ENCODE peak calls at places on chromosomes 6 and 20, in six cellular contexts. W is GM23248, Q is fibroblast of lung, F is hepatocyte, K is MM.1S, E is mammary epithelial cell. A is an unnamed sample.

GRCh38 chr6:39314273-39314790 is at the start of gene KCNK17:
- DNase-seq in W (no peak), Q (no peak), F (no peak), K (no peak), E (no peak), A (no peak)

GRCh38 chr6:42742116-42742894 is 3.6 kb downstream of the TBCC start:
- DNase-seq in W (peak), Q (peak), F (no peak), K (no peak), E (peak), A (no peak)

GRCh38 chr20:18773566-18773965 is 40.0 kb upstream of the SCP2D1 start:
- DNase-seq in W (no peak), Q (no peak), F (no peak), K (no peak), E (no peak), A (peak)

GRCh38 chr20:32560989-32561830 is 23.9 kb downstream of the NOL4L start:
- DNase-seq in W (peak), Q (no peak), F (peak), K (no peak), E (no peak), A (no peak)

GRCh38 chr6:133855994-133856393 is 32.9 kb upstream of the TCF21 start:
- DNase-seq in W (no peak), Q (no peak), F (no peak), K (no peak), E (no peak), A (no peak)

GRCh38 chr20:10553326-10553984 is 118.3 kb downstream of the SLX4IP start:
- DNase-seq in W (peak), Q (peak), F (peak), K (peak), E (peak), A (peak)

GRCh38 chr6:85436408-85436807 is 13.5 kb upstream of the NT5E start:
- DNase-seq in W (peak), Q (peak), F (no peak), K (no peak), E (no peak), A (no peak)

GRCh38 chr6:113979930-113980329 is 9.0 kb upstream of the HDAC2 start:
- DNase-seq in W (no peak), Q (no peak), F (no peak), K (no peak), E (no peak), A (no peak)

GRCh38 chr20:25471020-25471419 is 63.5 kb downstream of the GINS1 start:
- DNase-seq in W (no peak), Q (no peak), F (no peak), K (no peak), E (no peak), A (no peak)

GRCh38 chr20:29763821-29764511 is 1493.5 kb upstream of the DEFB115 start:
- DNase-seq in W (no peak), Q (no peak), F (no peak), K (no peak), E (no peak), A (no peak)

GRCh38 chr6:125714431-125715090 is 34.9 kb upstream of the HEY2 start:
- DNase-seq in W (no peak), Q (no peak), F (no peak), K (peak), E (no peak), A (no peak)

GRCh38 chr20:13022401-13023170 is 13.8 kb downstream of the SPTLC3 start:
- DNase-seq in W (peak), Q (peak), F (peak), K (no peak), E (peak), A (no peak)

GRCh38 chr20:11067359-11067758 is 393.6 kb upstream of the JAG1 start:
- DNase-seq in W (peak), Q (no peak), F (no peak), K (no peak), E (no peak), A (no peak)

GRCh38 chr6:92779758-92780157 is 639.6 kb downstream of the EPHA7 start:
- DNase-seq in W (peak), Q (peak), F (peak), K (no peak), E (peak), A (peak)
- H3K4me2 ChIP-seq in W (no peak), Q (no peak), F (no peak), K (no peak), E (no peak), A (no peak)

GRCh38 chr6:31178143-31179041 is 7.9 kb upstream of the POU5F1 start:
- DNase-seq in W (no peak), Q (no peak), F (no peak), K (no peak), E (no peak), A (no peak)

GRCh38 chr6:31179042-31179386 is 8.5 kb upstream of the POU5F1 start:
- DNase-seq in W (no peak), Q (no peak), F (no peak), K (no peak), E (no peak), A (no peak)

GRCh38 chr6:31175961-31176360 is 5.5 kb upstream of the POU5F1 start:
- DNase-seq in W (peak), Q (peak), F (no peak), K (no peak), E (peak), A (no peak)

GRCh38 chr6:31179896-31180295 is 9.4 kb upstream of the POU5F1 start:
- DNase-seq in W (no peak), Q (no peak), F (no peak), K (no peak), E (no peak), A (no peak)

GRCh38 chr6:31180500-31180899 is 10.0 kb upstream of the POU5F1 start:
- DNase-seq in W (no peak), Q (peak), F (no peak), K (peak), E (no peak), A (no peak)
- H2AFZ ChIP-seq in W (no peak), Q (no peak), F (no peak), K (peak), E (no peak), A (no peak)

DNA sequence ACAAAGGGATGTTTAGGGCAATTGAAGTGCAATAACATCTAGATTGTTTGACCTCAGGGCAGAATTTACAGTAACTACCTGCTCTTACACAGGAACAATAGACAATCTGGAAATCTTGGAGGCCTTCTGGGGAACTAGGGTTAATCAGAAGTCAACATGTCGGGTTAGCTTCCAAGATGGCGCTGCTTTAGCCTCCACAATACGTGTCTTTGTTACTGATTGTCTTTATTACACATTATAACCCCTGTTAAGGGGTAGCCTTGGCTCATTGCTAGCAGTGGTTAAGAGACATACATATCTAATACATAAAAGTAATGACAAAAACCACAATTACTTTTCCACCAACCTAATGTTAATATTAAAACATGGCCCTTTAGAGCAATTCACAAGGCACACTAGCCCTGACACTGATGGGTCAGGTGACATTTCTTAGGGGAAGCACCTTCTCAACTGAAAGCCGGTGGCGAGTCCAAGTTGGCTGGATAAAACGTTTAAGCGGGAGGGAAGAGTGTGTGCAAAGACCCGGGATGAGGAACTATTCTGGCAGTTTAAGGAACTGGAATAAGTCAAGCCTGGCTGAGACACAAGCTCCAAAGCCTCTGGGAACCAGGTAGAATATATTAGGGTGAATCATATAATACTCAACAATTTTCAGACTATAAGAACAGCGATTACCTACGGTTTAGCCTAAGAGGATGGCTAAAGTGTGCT is 236.9 kb downstream of the BCAS1 start:
- DNase-seq in W (no peak), Q (no peak), F (no peak), K (no peak), E (no peak), A (no peak)
- H3K4me2 ChIP-seq in W (no peak), Q (no peak), F (no peak), K (no peak), E (no peak), A (no peak)

GRCh38 chr20:35302421-35303335 is 10.5 kb upstream of the FAM83C start:
- DNase-seq in W (no peak), Q (peak), F (peak), K (no peak), E (peak), A (no peak)
- H2AFZ ChIP-seq in W (no peak), Q (no peak), F (no peak), K (no peak), E (peak), A (no peak)

GRCh38 chr20:58174708-58175287 is 53.7 kb downstream of the ANKRD60 start:
- DNase-seq in W (peak), Q (no peak), F (no peak), K (no peak), E (no peak), A (no peak)
- H3K4me2 ChIP-seq in W (peak), Q (peak), F (peak), K (no peak), E (no peak), A (no peak)

A was measured in PC-9.